ENCODE peak calls at places on chromosomes 1 and 21, in four cellular contexts. One of them, this sample, is unnamed.

GRCh38 chr1:227401562-227402342 is 83.5 kb upstream of the CDC42BPA start:
- DNase-seq in H1: no peak
- DNase-seq in transverse colon: no peak
- DNase-seq in ovary: no peak
- DNase-seq in this sample: no peak

GRCh38 chr21:17406202-17406601 is 106.6 kb upstream of the CXADR start:
- DNase-seq in H1: no peak
- DNase-seq in transverse colon: no peak
- DNase-seq in ovary: no peak
- DNase-seq in this sample: no peak

GRCh38 chr1:26412180-26412840 is 1.7 kb downstream of the LIN28A start:
- DNase-seq in H1: peak
- DNase-seq in transverse colon: no peak
- DNase-seq in ovary: no peak
- DNase-seq in this sample: no peak

GRCh38 chr1:156667968-156668709 is 9.1 kb downstream of the NES start:
- DNase-seq in H1: peak
- DNase-seq in transverse colon: no peak
- DNase-seq in ovary: peak
- DNase-seq in this sample: no peak

GRCh38 chr21:36209626-36210171 is 53.1 kb downstream of the DOP1B start:
- DNase-seq in H1: peak
- DNase-seq in transverse colon: peak
- DNase-seq in ovary: no peak
- DNase-seq in this sample: no peak

GRCh38 chr1:7783178-7783711 is 846 bp upstream of the PER3 start:
- DNase-seq in H1: peak
- DNase-seq in transverse colon: peak
- DNase-seq in ovary: no peak
- DNase-seq in this sample: peak

GRCh38 chr1:44616991-44617702 is 57.1 kb downstream of the TMEM53 start:
- DNase-seq in H1: peak
- DNase-seq in transverse colon: peak
- DNase-seq in ovary: no peak
- DNase-seq in this sample: peak

GRCh38 chr1:172673761-172674160 is 14.9 kb downstream of the FASLG start:
- DNase-seq in H1: no peak
- DNase-seq in transverse colon: no peak
- DNase-seq in ovary: no peak
- DNase-seq in this sample: no peak

GRCh38 chr1:34977210-34977471 is 8.0 kb downstream of the TMEM35B start:
- DNase-seq in H1: no peak
- DNase-seq in transverse colon: no peak
- DNase-seq in ovary: no peak
- DNase-seq in this sample: no peak

GRCh38 chr1:97906567-97907228 is 14.1 kb downstream of the DPYD start:
- DNase-seq in H1: no peak
- DNase-seq in transverse colon: no peak
- DNase-seq in ovary: no peak
- DNase-seq in this sample: peak

GRCh38 chr21:42931560-42932235 is 6.3 kb upstream of the ERVH48-1 start:
- DNase-seq in H1: no peak
- DNase-seq in transverse colon: no peak
- DNase-seq in ovary: no peak
- DNase-seq in this sample: no peak

GRCh38 chr1:230157409-230158390 is 90.7 kb downstream of the GALNT2 start:
- DNase-seq in H1: no peak
- DNase-seq in transverse colon: no peak
- DNase-seq in ovary: no peak
- DNase-seq in this sample: peak

GRCh38 chr21:31726407-31726806 is 5.5 kb downstream of the SCAF4 start:
- DNase-seq in H1: no peak
- DNase-seq in transverse colon: no peak
- DNase-seq in ovary: no peak
- DNase-seq in this sample: no peak

GRCh38 chr1:115463347-115463746 is 125.3 kb upstream of the NGF start:
- DNase-seq in H1: peak
- DNase-seq in transverse colon: no peak
- DNase-seq in ovary: no peak
- DNase-seq in this sample: no peak

GRCh38 chr21:45330075-45330781 is 42.5 kb upstream of the POFUT2 start:
- DNase-seq in H1: no peak
- DNase-seq in transverse colon: peak
- DNase-seq in ovary: peak
- DNase-seq in this sample: peak

GRCh38 chr1:193479187-193479586 is 292.8 kb upstream of the B3GALT2 start:
- DNase-seq in H1: no peak
- DNase-seq in transverse colon: peak
- DNase-seq in ovary: no peak
- DNase-seq in this sample: no peak

GRCh38 chr1:185720633-185721272 is 13.4 kb upstream of the HMCN1 start:
- DNase-seq in H1: no peak
- DNase-seq in transverse colon: no peak
- DNase-seq in ovary: no peak
- DNase-seq in this sample: no peak

GRCh38 chr21:39132248-39132647 is 51.0 kb downstream of the PSMG1 start:
- DNase-seq in H1: no peak
- DNase-seq in transverse colon: no peak
- DNase-seq in ovary: no peak
- DNase-seq in this sample: no peak

GRCh38 chr1:151716771-151717631 is at the start of gene CELF3:
- DNase-seq in H1: peak
- DNase-seq in transverse colon: no peak
- DNase-seq in ovary: no peak
- DNase-seq in this sample: no peak

GRCh38 chr1:167631987-167632680 is 2.1 kb downstream of the RCSD1 start:
- DNase-seq in H1: no peak
- DNase-seq in transverse colon: peak
- DNase-seq in ovary: no peak
- DNase-seq in this sample: no peak

GRCh38 chr1:222127526-222128152 is 385.8 kb upstream of the DUSP10 start:
- DNase-seq in H1: no peak
- DNase-seq in transverse colon: no peak
- DNase-seq in ovary: no peak
- DNase-seq in this sample: no peak

GRCh38 chr1:13749543-13750307 is 49.7 kb downstream of the PRDM2 start:
- DNase-seq in H1: peak
- DNase-seq in transverse colon: peak
- DNase-seq in ovary: peak
- DNase-seq in this sample: peak

GRCh38 chr1:152957561-152957960 is 10.6 kb downstream of the SPRR5 start:
- DNase-seq in H1: no peak
- DNase-seq in transverse colon: no peak
- DNase-seq in ovary: no peak
- DNase-seq in this sample: no peak

GRCh38 chr1:209751627-209752231 is 4.1 kb upstream of the TRAF3IP3 start:
- DNase-seq in H1: no peak
- DNase-seq in transverse colon: no peak
- DNase-seq in ovary: no peak
- DNase-seq in this sample: no peak

GRCh38 chr1:150514260-150514659 is 1.3 kb upstream of the FALEC start:
- DNase-seq in H1: no peak
- DNase-seq in transverse colon: no peak
- DNase-seq in ovary: no peak
- DNase-seq in this sample: no peak

GRCh38 chr1:59126361-59126760 is 170.5 kb upstream of the FGGY start:
- DNase-seq in H1: no peak
- DNase-seq in transverse colon: no peak
- DNase-seq in ovary: no peak
- DNase-seq in this sample: no peak

GRCh38 chr1:52055066-52055853 is at the start of gene TXNDC12:
- DNase-seq in H1: peak
- DNase-seq in transverse colon: peak
- DNase-seq in ovary: peak
- DNase-seq in this sample: peak
- TF ChIP-seq EP300 in H1: no peak
- TF ChIP-seq EP300 in transverse colon: no peak
- TF ChIP-seq EP300 in ovary: no peak
- TF ChIP-seq EP300 in this sample: no peak

GRCh38 chr1:65001238-65001792 is 35.0 kb upstream of the JAK1 start:
- DNase-seq in H1: peak
- DNase-seq in transverse colon: peak
- DNase-seq in ovary: peak
- DNase-seq in this sample: peak
- TF ChIP-seq CTCF in H1: no peak
- TF ChIP-seq CTCF in transverse colon: no peak
- TF ChIP-seq CTCF in ovary: no peak
- TF ChIP-seq CTCF in this sample: no peak

GRCh38 chr1:63662846-63663245 is 69.6 kb downstream of the PGM1 start:
- DNase-seq in H1: no peak
- DNase-seq in transverse colon: no peak
- DNase-seq in ovary: no peak
- DNase-seq in this sample: no peak
- TF ChIP-seq EP300 in H1: no peak
- TF ChIP-seq EP300 in transverse colon: no peak
- TF ChIP-seq EP300 in ovary: no peak
- TF ChIP-seq EP300 in this sample: no peak

DNA sequence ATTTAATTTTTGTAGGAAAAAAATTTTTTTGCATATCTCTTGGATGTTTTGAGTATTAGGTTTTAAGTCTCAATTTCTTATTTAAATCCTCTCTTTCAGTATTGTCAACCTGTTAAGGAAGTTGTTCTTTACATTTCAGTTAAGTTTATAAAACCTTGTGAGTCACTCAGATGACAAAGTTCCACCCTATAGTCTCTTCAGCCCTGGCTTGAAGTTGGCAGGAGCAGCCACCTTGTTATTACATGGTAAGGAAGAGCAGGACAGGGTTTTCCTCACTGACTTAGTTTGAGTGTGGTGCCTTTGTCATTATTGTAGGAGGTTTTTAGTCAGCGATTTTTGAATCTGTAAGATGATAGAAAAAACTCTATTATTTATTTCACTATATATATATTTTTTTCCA is 2143.9 kb downstream of the MRPL39 start:
- DNase-seq in H1: no peak
- DNase-seq in transverse colon: no peak
- DNase-seq in ovary: no peak
- DNase-seq in this sample: no peak
- TF ChIP-seq CTCF in H1: no peak
- TF ChIP-seq CTCF in transverse colon: no peak
- TF ChIP-seq CTCF in ovary: no peak
- TF ChIP-seq CTCF in this sample: no peak

DNA sequence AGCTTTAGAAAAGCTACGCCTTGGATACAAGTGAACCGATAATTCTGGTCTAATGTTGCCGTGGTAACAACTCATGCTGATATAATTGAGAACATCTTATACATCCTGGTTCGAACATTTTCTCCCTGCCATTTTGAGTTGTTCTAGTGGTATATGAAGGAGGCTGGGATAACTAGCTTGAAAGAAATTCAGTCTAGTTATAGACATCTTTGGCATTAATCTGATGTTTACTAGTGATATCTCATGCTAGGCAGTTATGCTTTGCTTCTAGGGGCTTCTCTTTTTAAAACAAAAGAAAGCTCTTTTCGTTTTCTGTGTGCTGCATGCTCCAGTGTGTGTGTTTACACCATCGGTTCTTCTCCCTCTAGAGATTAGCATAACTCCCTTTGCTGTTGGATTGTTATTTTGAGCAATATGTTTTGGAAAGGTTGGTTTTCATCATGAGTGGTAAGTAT is 20.5 kb downstream of the PRKACB start:
- DNase-seq in H1: no peak
- DNase-seq in transverse colon: no peak
- DNase-seq in ovary: no peak
- DNase-seq in this sample: no peak
- TF ChIP-seq EP300 in H1: no peak
- TF ChIP-seq EP300 in transverse colon: no peak
- TF ChIP-seq EP300 in ovary: no peak
- TF ChIP-seq EP300 in this sample: no peak

DNA sequence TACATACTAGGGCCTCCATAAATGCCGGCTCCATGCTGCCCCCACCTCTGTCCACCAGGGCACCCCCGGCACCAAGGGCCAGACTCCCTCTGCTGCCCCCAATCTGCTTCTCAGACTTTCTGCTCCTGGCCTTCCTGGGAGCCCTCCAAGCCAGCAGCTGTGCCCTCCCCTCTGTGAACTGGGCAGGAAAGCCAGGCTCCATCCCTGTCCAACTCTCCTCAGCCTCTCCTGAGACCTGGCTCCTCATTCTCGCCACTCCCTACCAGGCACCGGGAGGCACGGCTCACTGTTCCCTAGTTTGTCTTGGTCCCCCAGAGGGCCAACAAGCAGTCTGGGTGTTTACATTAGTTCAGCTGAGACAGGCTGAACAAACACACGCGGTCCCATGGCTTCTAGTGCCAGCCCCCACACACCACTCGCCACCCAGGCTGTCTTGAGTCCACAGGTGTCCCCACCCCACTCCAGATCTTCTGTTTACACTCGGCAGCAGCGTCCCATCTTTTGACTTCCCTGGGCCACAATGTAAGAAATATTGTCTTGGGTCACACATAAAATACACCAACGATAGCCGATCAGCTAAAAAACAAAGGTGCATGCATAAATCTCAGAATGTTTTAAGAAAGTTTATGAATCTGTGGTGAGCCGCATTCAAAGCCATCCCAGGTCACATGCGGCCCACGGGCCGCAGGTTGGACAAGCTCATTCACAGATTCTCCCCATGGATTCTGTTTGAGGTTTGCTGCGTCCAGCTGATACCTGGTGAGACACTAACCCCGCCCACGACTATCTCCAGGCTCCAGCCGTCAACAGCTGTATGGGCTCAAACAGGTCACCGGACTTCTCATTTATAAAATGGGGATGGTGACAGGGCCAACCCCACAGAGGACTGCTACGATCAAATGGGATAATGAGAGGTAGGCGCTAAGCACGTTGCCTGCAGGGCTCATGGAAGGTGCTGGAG is 29.5 kb upstream of the ECE1 start:
- DNase-seq in H1: no peak
- DNase-seq in transverse colon: no peak
- DNase-seq in ovary: peak
- DNase-seq in this sample: peak
- TF ChIP-seq CTCF in H1: peak
- TF ChIP-seq CTCF in transverse colon: no peak
- TF ChIP-seq CTCF in ovary: peak
- TF ChIP-seq CTCF in this sample: peak

GRCh38 chr1:11407301-11407994 is 71.5 kb upstream of the DISP3 start:
- DNase-seq in H1: no peak
- DNase-seq in transverse colon: no peak
- DNase-seq in ovary: no peak
- DNase-seq in this sample: no peak
- TF ChIP-seq EP300 in H1: no peak
- TF ChIP-seq EP300 in transverse colon: no peak
- TF ChIP-seq EP300 in ovary: no peak
- TF ChIP-seq EP300 in this sample: no peak

This sample was measured in sigmoid colon.